ENCODE peak calls at places on chromosome 5, in four cellular contexts. V, D, E and N are unnamed samples.

GRCh38 chr5:119179857-119180641 is 109.2 kb downstream of the DMXL1 start:
- DNase-seq in V (no peak), D (no peak), E (peak), N (no peak)

GRCh38 chr5:103461223-103461622 is 101.4 kb downstream of the NUDT12 start:
- DNase-seq in V (no peak), D (peak), E (peak), N (no peak)

GRCh38 chr5:170426149-170426767 is 37.1 kb upstream of the KCNMB1 start:
- DNase-seq in V (no peak), D (no peak), E (no peak), N (no peak)

GRCh38 chr5:110441035-110441434 is 285.4 kb downstream of the TMEM232 start:
- DNase-seq in V (peak), D (peak), E (peak), N (peak)

GRCh38 chr5:177510567-177511053 is 984 bp upstream of the DOK3 start:
- DNase-seq in V (no peak), D (no peak), E (no peak), N (no peak)

GRCh38 chr5:148011407-148012124 is 52.2 kb upstream of the SPINK5 start:
- DNase-seq in V (no peak), D (peak), E (peak), N (no peak)

GRCh38 chr5:74141053-74141452 is 499.5 kb downstream of the ENC1 start:
- DNase-seq in V (no peak), D (no peak), E (peak), N (no peak)

GRCh38 chr5:469752-470483 is 26.9 kb downstream of the EXOC3 start:
- DNase-seq in V (no peak), D (no peak), E (no peak), N (no peak)

GRCh38 chr5:178207183-178207916 is 3.0 kb downstream of the HNRNPAB start:
- DNase-seq in V (no peak), D (no peak), E (peak), N (no peak)

GRCh38 chr5:124408738-124409453 is 337.5 kb downstream of the ZNF608 start:
- DNase-seq in V (no peak), D (peak), E (peak), N (peak)

GRCh38 chr5:72540759-72541438 is 33.7 kb upstream of the ZNF366 start:
- DNase-seq in V (no peak), D (no peak), E (no peak), N (no peak)

GRCh38 chr5:82355921-82356454 is 77.8 kb upstream of the RPS23 start:
- DNase-seq in V (no peak), D (no peak), E (no peak), N (no peak)

GRCh38 chr5:2508514-2508913 is 243.0 kb downstream of the IRX2 start:
- DNase-seq in V (no peak), D (no peak), E (no peak), N (no peak)

GRCh38 chr5:135993248-135993893 is 35.4 kb upstream of the TGFBI start:
- DNase-seq in V (no peak), D (no peak), E (peak), N (no peak)

GRCh38 chr5:139768802-139769465 is 26.7 kb upstream of the PSD2 start:
- DNase-seq in V (no peak), D (no peak), E (no peak), N (no peak)

GRCh38 chr5:88724201-88724600 is 158.8 kb downstream of the MEF2C start:
- DNase-seq in V (no peak), D (peak), E (peak), N (no peak)

GRCh38 chr5:175747539-175748060 is 89.7 kb downstream of the HRH2 start:
- DNase-seq in V (no peak), D (no peak), E (no peak), N (no peak)

GRCh38 chr5:37217976-37218375 is 31.2 kb downstream of the CPLANE1 start:
- DNase-seq in V (no peak), D (no peak), E (no peak), N (no peak)

GRCh38 chr5:175254155-175254554 is 189.8 kb downstream of the DRD1 start:
- DNase-seq in V (no peak), D (no peak), E (peak), N (no peak)

GRCh38 chr5:174535691-174536090 is 188.7 kb upstream of the MSX2 start:
- DNase-seq in V (no peak), D (peak), E (peak), N (peak)

GRCh38 chr5:154248691-154249090 is 58.2 kb downstream of the GALNT10 start:
- DNase-seq in V (no peak), D (no peak), E (no peak), N (no peak)

GRCh38 chr5:115575167-115576070 is 26.9 kb downstream of the TICAM2 start:
- DNase-seq in V (no peak), D (peak), E (peak), N (no peak)

GRCh38 chr5:11912-12311 is 80.1 kb upstream of the PLEKHG4B start:
- DNase-seq in V (peak), D (peak), E (no peak), N (no peak)

DNA sequence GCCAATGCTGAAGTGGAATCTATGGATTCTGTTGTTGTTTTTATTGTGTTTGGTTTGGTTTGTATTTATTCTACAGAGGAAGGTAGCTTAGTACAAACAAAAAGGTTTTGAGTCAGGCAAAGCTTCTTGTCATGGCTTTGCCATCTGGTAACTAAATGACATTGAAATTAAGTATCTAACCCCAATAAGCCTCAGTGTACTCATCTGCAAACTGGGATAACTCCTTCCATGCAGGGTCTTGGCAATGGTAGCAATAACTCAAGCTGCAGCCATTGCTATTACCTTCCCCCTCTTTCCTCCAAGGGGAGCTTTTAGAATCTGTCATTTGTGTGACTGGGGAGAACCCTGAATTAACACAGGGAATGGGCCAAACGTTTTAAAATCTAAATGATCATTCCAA is 79.7 kb downstream of the PLAC8L1 start:
- DNase-seq in V (no peak), D (no peak), E (no peak), N (no peak)
- H3K18ac ChIP-seq in V (no peak), D (no peak), E (no peak), N (no peak)

DNA sequence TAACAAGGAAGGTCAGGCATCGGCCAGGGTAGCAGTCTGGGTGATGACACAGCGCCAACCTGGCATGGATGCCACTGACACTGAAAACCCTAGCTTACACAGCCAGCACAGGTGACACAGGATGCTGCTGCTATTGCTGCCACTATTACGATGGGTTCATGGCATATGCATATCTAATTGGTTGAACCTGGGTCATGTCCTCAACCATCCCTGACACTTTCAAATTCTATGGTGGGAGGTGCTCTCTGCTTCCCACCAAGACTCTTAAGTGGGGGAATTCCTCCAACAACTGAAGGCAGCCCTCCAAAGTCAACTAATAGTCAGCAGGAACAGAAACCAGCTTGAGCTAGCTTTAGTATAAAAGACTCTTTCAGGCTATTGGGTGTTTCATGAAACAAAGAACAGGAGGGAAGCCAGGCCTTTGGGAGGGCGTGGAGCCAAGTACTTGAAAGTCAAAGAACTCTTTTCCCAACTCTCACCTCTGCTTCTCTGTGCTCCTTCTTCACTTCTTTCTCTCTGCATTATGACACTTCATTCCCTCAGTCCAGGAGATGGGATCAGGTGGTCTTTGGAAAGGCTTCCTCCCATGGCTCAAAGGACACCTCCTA is 21.3 kb downstream of the PTTG1 start:
- DNase-seq in V (no peak), D (no peak), E (no peak), N (no peak)
- H2BK15ac ChIP-seq in V (no peak), D (no peak), E (no peak), N (no peak)

DNA sequence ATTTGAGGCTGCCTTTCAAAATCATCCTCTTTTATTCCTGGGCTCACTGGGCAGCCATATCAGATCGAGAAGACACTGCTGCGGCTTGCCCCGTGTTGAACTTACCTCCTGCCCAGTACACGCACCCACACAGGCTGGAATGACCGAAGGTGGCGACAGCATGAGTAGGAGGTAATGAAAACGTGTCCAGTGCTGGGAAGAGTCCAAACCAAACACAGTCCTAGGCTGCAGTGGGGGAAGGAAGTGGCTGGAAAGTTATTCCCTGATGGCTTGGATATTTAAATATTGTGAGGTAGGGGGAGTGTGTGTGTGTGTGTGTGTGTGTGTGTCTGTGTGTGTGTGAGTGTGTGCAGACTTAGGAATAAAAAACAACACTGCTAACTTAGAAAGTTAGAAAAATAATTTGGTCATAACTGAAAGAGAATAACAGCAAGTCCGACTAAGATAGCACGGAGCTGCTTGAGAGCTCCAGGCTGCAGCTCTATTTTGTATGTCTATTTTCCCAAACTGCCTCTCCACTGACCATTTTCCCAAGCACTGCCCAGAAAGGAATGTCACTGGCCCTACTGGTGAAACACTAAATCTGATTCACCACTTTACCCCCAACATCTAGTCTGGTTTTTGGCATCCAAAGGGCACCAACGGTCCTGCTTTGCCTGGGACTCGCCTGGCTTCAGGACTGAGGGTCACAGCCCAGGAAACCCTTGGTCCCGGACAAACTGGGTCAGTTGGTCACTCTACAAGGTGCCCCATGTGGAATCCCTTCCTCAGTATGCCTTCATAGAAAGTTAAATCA is 41.2 kb downstream of the ANKH start:
- DNase-seq in V (no peak), D (no peak), E (no peak), N (no peak)
- H3K18ac ChIP-seq in V (no peak), D (no peak), E (no peak), N (peak)

DNA sequence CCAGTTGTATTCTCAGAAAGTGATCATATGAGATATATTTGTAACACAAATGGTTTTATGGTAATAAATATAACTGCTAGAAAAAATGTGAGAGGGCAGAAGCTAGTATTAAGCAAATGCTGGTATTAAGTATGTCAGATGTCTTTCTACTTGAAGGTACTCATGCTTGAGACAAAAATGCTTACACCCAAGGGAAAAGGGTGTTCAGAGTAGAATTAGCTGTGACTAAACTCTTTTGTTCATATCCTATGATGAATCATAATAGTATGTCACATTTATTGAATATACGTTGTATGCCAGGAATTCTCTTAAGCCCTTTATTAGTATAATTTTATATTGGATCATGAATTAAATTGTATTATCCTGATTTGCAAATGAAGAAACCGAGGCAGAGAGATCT is 2.2 kb downstream of the ADGRV1 start:
- DNase-seq in V (no peak), D (no peak), E (no peak), N (no peak)
- H2BK15ac ChIP-seq in V (no peak), D (no peak), E (no peak), N (no peak)

GRCh38 chr5:157372472-157372822 is 87.6 kb upstream of the NIPAL4 start:
- DNase-seq in V (no peak), D (peak), E (no peak), N (no peak)
- H3K18ac ChIP-seq in V (no peak), D (no peak), E (peak), N (no peak)

DNA sequence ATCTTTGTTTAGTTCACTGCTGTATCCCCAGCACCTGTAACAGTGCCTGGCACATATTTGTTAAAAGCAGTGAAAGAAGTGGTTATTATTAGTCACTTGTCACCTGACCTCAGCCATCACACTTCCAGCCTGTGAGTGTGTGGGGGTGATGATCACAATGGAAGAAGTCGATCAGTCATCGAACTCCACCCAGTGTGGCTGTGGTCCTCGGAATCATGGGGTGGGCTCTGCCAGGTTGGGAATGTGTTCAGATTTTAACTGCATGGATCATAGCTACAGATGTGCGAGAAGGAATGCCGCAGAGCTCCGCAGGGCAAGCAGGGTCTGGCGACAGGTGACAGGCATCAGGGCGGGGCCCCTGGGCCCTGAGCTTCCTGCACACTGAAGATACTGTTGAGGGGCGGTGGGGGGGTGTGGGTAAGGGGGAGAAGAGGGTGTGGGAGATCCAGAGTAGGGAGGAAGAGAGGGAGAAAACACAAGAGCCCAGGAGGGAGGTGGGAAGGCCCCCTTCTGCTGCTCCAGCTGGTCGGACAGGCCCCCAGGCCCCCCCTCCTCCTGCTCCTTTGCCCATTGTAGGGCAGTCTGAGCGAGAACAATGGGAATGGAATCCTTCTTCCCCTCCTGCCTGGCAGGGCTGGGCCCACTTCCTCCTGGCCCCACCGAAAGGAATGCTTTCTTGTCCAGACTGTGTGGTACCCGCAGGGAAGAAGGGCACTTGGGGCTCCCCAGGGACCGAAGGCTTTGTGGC is 89.6 kb downstream of the SPRY4 start:
- DNase-seq in V (peak), D (no peak), E (no peak), N (peak)
- H2BK15ac ChIP-seq in V (no peak), D (no peak), E (no peak), N (no peak)